ENCODE peak calls at places on chromosomes 16 and 17, in eight cellular contexts. S, F, L, V, I, E, Y and O are unnamed samples.

GRCh38 chr17:38454528-38454927 is 26.3 kb downstream of the ARHGAP23 start:
- DNase-seq in S (peak; percentile 74), Y (no peak), I (peak; percentile 96), E (no peak), F (no peak), L (peak; percentile 77), V (no peak), O (no peak)

GRCh38 chr16:9042943-9043680 is 48.3 kb upstream of the HAPSTR1 start:
- DNase-seq in V (no peak), Y (no peak), S (peak; percentile 65), L (no peak), F (no peak), E (peak; percentile 60), I (no peak), O (no peak)

GRCh38 chr16:58510097-58510775 is 5.1 kb upstream of the SETD6 start:
- DNase-seq in Y (no peak), I (no peak), V (no peak), F (no peak), E (no peak), L (no peak), S (no peak), O (no peak)

GRCh38 chr17:44928136-44928535 is 12.8 kb upstream of the GFAP start:
- DNase-seq in V (no peak), Y (no peak), F (peak; percentile 36), I (no peak), L (no peak), E (no peak), S (no peak), O (no peak)

GRCh38 chr17:19724501-19725420 is 8.4 kb upstream of the SLC47A2 start:
- DNase-seq in I (peak; percentile 43), Y (peak; percentile 67), F (peak; percentile 66), V (no peak), L (peak; percentile 75), S (no peak), E (no peak), O (peak; percentile 63)

GRCh38 chr17:15398291-15398690 is 56.9 kb upstream of the TEKT3 start:
- DNase-seq in E (no peak), V (no peak), F (no peak), L (no peak), Y (no peak), S (no peak), I (peak; percentile 56), O (no peak)

GRCh38 chr16:88286301-88286923 is 96.3 kb upstream of the ZNF469 start:
- DNase-seq in V (no peak), E (no peak), S (no peak), F (no peak), L (no peak), Y (no peak), I (no peak), O (no peak)

GRCh38 chr16:47317465-47318240 is 143.2 kb downstream of the ITFG1 start:
- DNase-seq in Y (no peak), I (no peak), V (no peak), F (no peak), E (no peak), L (no peak), S (no peak), O (no peak)

GRCh38 chr17:78965369-78965982 is 14.2 kb downstream of the LGALS3BP start:
- DNase-seq in V (no peak), Y (no peak), L (no peak), F (no peak), I (no peak), E (no peak), S (no peak), O (no peak)

GRCh38 chr16:83953796-83954576 is 946 bp downstream of the OSGIN1 start:
- DNase-seq in Y (no peak), V (no peak), I (peak; percentile 49), F (no peak), E (no peak), S (no peak), L (peak; percentile 48), O (no peak)

GRCh38 chr16:11218324-11218962 is 37.6 kb downstream of the SOCS1 start:
- DNase-seq in Y (no peak), S (no peak), V (no peak), L (no peak), I (no peak), F (no peak), E (no peak), O (no peak)

GRCh38 chr17:43021739-43022512 is at the start of gene VAT1:
- DNase-seq in S (peak; percentile 48), E (no peak), Y (peak; percentile 45), L (peak; percentile 89), V (peak; percentile 71), F (peak; percentile 70), I (peak; percentile 71), O (peak; percentile 63)

GRCh38 chr16:79601978-79602609 is 1.6 kb upstream of the MAF start:
- DNase-seq in F (peak; percentile 75), S (peak; percentile 32), I (peak; percentile 92), Y (peak; percentile 68), E (peak; percentile 24), V (peak; percentile 91), L (peak; percentile 91), O (peak; percentile 65)

GRCh38 chr16:79788949-79789348 is 188.4 kb upstream of the MAF start:
- DNase-seq in E (no peak), S (no peak), F (no peak), Y (no peak), I (no peak), V (no peak), L (no peak), O (no peak)

GRCh38 chr17:47959825-47960655 is 2.4 kb upstream of the PRR15L start:
- DNase-seq in S (no peak), V (no peak), L (no peak), E (no peak), I (no peak), F (no peak), Y (no peak), O (no peak)

GRCh38 chr16:11093578-11094074 is 149.3 kb downstream of the CLEC16A start:
- DNase-seq in S (no peak), F (no peak), V (no peak), I (no peak), Y (no peak), E (no peak), L (no peak), O (no peak)

GRCh38 chr17:72297326-72298115 is 176.7 kb downstream of the SOX9 start:
- DNase-seq in F (no peak), Y (no peak), V (no peak), E (no peak), L (peak; percentile 41), S (no peak), I (no peak), O (no peak)

GRCh38 chr17:77580956-77581355 is 377.5 kb upstream of the TNRC6C start:
- DNase-seq in L (no peak), S (no peak), Y (no peak), V (no peak), E (no peak), F (peak; percentile 45), I (no peak), O (no peak)

GRCh38 chr16:26531290-26531730 is 535.4 kb upstream of the C16orf82 start:
- DNase-seq in Y (no peak), L (no peak), V (no peak), F (no peak), I (no peak), E (no peak), S (no peak), O (no peak)

GRCh38 chr17:61687769-61688168 is 96.8 kb upstream of the NACA2 start:
- DNase-seq in F (no peak), Y (no peak), L (no peak), I (no peak), S (no peak), E (no peak), V (no peak), O (no peak)

GRCh38 chr16:68744744-68745280 is 7.7 kb downstream of the CDH1 start:
- DNase-seq in I (no peak), F (no peak), V (no peak), Y (no peak), E (no peak), L (no peak), S (no peak), O (no peak)

GRCh38 chr17:4945944-4946280 is 2.4 kb downstream of the PFN1 start:
- DNase-seq in F (no peak), V (no peak), Y (no peak), S (no peak), E (no peak), I (no peak), L (no peak), O (no peak)

GRCh38 chr16:14449334-14449733 is 180.7 kb downstream of the PARN start:
- DNase-seq in Y (no peak), S (no peak), V (no peak), E (no peak), I (no peak), F (no peak), L (no peak), O (no peak)

GRCh38 chr17:82424863-82425159 is 6.4 kb upstream of the OGFOD3 start:
- DNase-seq in E (no peak), Y (no peak), V (no peak), F (no peak), L (no peak), I (no peak), S (no peak), O (no peak)

GRCh38 chr17:65711671-65712276 is 150.3 kb upstream of the AXIN2 start:
- DNase-seq in I (no peak), Y (no peak), L (no peak), E (no peak), S (no peak), F (no peak), V (no peak), O (no peak)

GRCh38 chr17:15958484-15958854 is 13.5 kb downstream of the ADORA2B start:
- DNase-seq in S (no peak), L (no peak), V (no peak), E (no peak), I (no peak), F (no peak), Y (no peak), O (no peak)

GRCh38 chr17:74528491-74529199 is 2.6 kb downstream of the CD300LB start:
- DNase-seq in L (peak; percentile 34), E (no peak), S (no peak), I (peak; percentile 81), F (no peak), V (no peak), Y (peak; percentile 7), O (peak; percentile 62)